ENCODE peak calls at places on chromosomes 16 and 17, in six cellular contexts. One of them, this sample, is unnamed.

GRCh38 chr17:81429813-81430510 is 34.7 kb downstream of the BAHCC1 start:
- DNase-seq in Calu3: no peak
- DNase-seq in activated T-helper 9 cell treated with anti-CD3 and anti-CD28 coated beads, Interleukin-2, amount 50 U/mL, for 16 hours: no peak
- DNase-seq in amygdala: no peak
- DNase-seq in posterior cingulate gyrus: peak; percentile 59
- DNase-seq in heart right ventricle: peak; percentile 60
- DNase-seq in this sample: no peak

GRCh38 chr17:48236681-48237134 is 129.1 kb downstream of the SNX11 start:
- DNase-seq in Calu3: peak; percentile 37
- DNase-seq in activated T-helper 9 cell treated with anti-CD3 and anti-CD28 coated beads, Interleukin-2, amount 50 U/mL, for 16 hours: no peak
- DNase-seq in amygdala: no peak
- DNase-seq in posterior cingulate gyrus: no peak
- DNase-seq in heart right ventricle: no peak
- DNase-seq in this sample: no peak

GRCh38 chr17:62755139-62755851 is 52.8 kb downstream of the MARCHF10 start:
- DNase-seq in Calu3: peak; percentile 8
- DNase-seq in activated T-helper 9 cell treated with anti-CD3 and anti-CD28 coated beads, Interleukin-2, amount 50 U/mL, for 16 hours: no peak
- DNase-seq in amygdala: no peak
- DNase-seq in posterior cingulate gyrus: no peak
- DNase-seq in heart right ventricle: peak; percentile 14
- DNase-seq in this sample: no peak

GRCh38 chr16:16014329-16015224 is 65.2 kb downstream of the ABCC1 start:
- DNase-seq in Calu3: no peak
- DNase-seq in activated T-helper 9 cell treated with anti-CD3 and anti-CD28 coated beads, Interleukin-2, amount 50 U/mL, for 16 hours: no peak
- DNase-seq in amygdala: no peak
- DNase-seq in posterior cingulate gyrus: no peak
- DNase-seq in heart right ventricle: peak; percentile 71
- DNase-seq in this sample: no peak

GRCh38 chr17:19874256-19874655 is 6.5 kb upstream of the ULK2 start:
- DNase-seq in Calu3: no peak
- DNase-seq in activated T-helper 9 cell treated with anti-CD3 and anti-CD28 coated beads, Interleukin-2, amount 50 U/mL, for 16 hours: no peak
- DNase-seq in amygdala: no peak
- DNase-seq in posterior cingulate gyrus: no peak
- DNase-seq in heart right ventricle: no peak
- DNase-seq in this sample: no peak

GRCh38 chr17:56570199-56570598 is 23.3 kb upstream of the NOG start:
- DNase-seq in Calu3: no peak
- DNase-seq in activated T-helper 9 cell treated with anti-CD3 and anti-CD28 coated beads, Interleukin-2, amount 50 U/mL, for 16 hours: no peak
- DNase-seq in amygdala: no peak
- DNase-seq in posterior cingulate gyrus: no peak
- DNase-seq in heart right ventricle: no peak
- DNase-seq in this sample: no peak

GRCh38 chr16:3101018-3101840 is 2.1 kb upstream of the ZSCAN10 start:
- DNase-seq in Calu3: peak; percentile 38
- DNase-seq in activated T-helper 9 cell treated with anti-CD3 and anti-CD28 coated beads, Interleukin-2, amount 50 U/mL, for 16 hours: no peak
- DNase-seq in amygdala: no peak
- DNase-seq in posterior cingulate gyrus: no peak
- DNase-seq in heart right ventricle: no peak
- DNase-seq in this sample: peak; percentile 67

GRCh38 chr16:29873319-29873718 is 10.3 kb upstream of the CDIPT start:
- DNase-seq in Calu3: no peak
- DNase-seq in activated T-helper 9 cell treated with anti-CD3 and anti-CD28 coated beads, Interleukin-2, amount 50 U/mL, for 16 hours: no peak
- DNase-seq in amygdala: no peak
- DNase-seq in posterior cingulate gyrus: no peak
- DNase-seq in heart right ventricle: no peak
- DNase-seq in this sample: no peak

GRCh38 chr17:44995602-44996001 is 27.5 kb upstream of the C1QL1 start:
- DNase-seq in Calu3: no peak
- DNase-seq in activated T-helper 9 cell treated with anti-CD3 and anti-CD28 coated beads, Interleukin-2, amount 50 U/mL, for 16 hours: no peak
- DNase-seq in amygdala: no peak
- DNase-seq in posterior cingulate gyrus: no peak
- DNase-seq in heart right ventricle: peak; percentile 45
- DNase-seq in this sample: no peak

GRCh38 chr17:57921342-57921741 is 33.9 kb downstream of the CUEDC1 start:
- DNase-seq in Calu3: no peak
- DNase-seq in activated T-helper 9 cell treated with anti-CD3 and anti-CD28 coated beads, Interleukin-2, amount 50 U/mL, for 16 hours: no peak
- DNase-seq in amygdala: no peak
- DNase-seq in posterior cingulate gyrus: no peak
- DNase-seq in heart right ventricle: no peak
- DNase-seq in this sample: no peak

GRCh38 chr16:66600484-66600883 is 4.0 kb upstream of the CMTM3 start:
- DNase-seq in Calu3: no peak
- DNase-seq in activated T-helper 9 cell treated with anti-CD3 and anti-CD28 coated beads, Interleukin-2, amount 50 U/mL, for 16 hours: no peak
- DNase-seq in amygdala: no peak
- DNase-seq in posterior cingulate gyrus: no peak
- DNase-seq in heart right ventricle: no peak
- DNase-seq in this sample: no peak

GRCh38 chr17:7732981-7733557 is 15.5 kb downstream of the DNAH2 start:
- DNase-seq in Calu3: no peak
- DNase-seq in activated T-helper 9 cell treated with anti-CD3 and anti-CD28 coated beads, Interleukin-2, amount 50 U/mL, for 16 hours: no peak
- DNase-seq in amygdala: no peak
- DNase-seq in posterior cingulate gyrus: no peak
- DNase-seq in heart right ventricle: no peak
- DNase-seq in this sample: no peak

GRCh38 chr17:55717898-55718735 is 4.5 kb downstream of the TMEM100 start:
- DNase-seq in Calu3: peak; percentile 76
- DNase-seq in activated T-helper 9 cell treated with anti-CD3 and anti-CD28 coated beads, Interleukin-2, amount 50 U/mL, for 16 hours: peak; percentile 39
- DNase-seq in amygdala: no peak
- DNase-seq in posterior cingulate gyrus: peak; percentile 72
- DNase-seq in heart right ventricle: peak; percentile 51
- DNase-seq in this sample: peak; percentile 18

GRCh38 chr17:2222301-2222700 is 81.3 kb downstream of the SMG6 start:
- DNase-seq in Calu3: no peak
- DNase-seq in activated T-helper 9 cell treated with anti-CD3 and anti-CD28 coated beads, Interleukin-2, amount 50 U/mL, for 16 hours: no peak
- DNase-seq in amygdala: no peak
- DNase-seq in posterior cingulate gyrus: no peak
- DNase-seq in heart right ventricle: no peak
- DNase-seq in this sample: no peak

GRCh38 chr17:59001158-59001814 is 105.4 kb downstream of the TRIM37 start:
- DNase-seq in Calu3: peak; percentile 28
- DNase-seq in activated T-helper 9 cell treated with anti-CD3 and anti-CD28 coated beads, Interleukin-2, amount 50 U/mL, for 16 hours: peak; percentile 57
- DNase-seq in amygdala: no peak
- DNase-seq in posterior cingulate gyrus: peak; percentile 10
- DNase-seq in heart right ventricle: no peak
- DNase-seq in this sample: peak; percentile 52

GRCh38 chr16:1071561-1072225 is 854 bp upstream of the SSTR5 start:
- DNase-seq in Calu3: no peak
- DNase-seq in activated T-helper 9 cell treated with anti-CD3 and anti-CD28 coated beads, Interleukin-2, amount 50 U/mL, for 16 hours: no peak
- DNase-seq in amygdala: no peak
- DNase-seq in posterior cingulate gyrus: no peak
- DNase-seq in heart right ventricle: no peak
- DNase-seq in this sample: no peak

GRCh38 chr17:71111460-71111859 is 942.1 kb downstream of the KCNJ2 start:
- DNase-seq in Calu3: no peak
- DNase-seq in activated T-helper 9 cell treated with anti-CD3 and anti-CD28 coated beads, Interleukin-2, amount 50 U/mL, for 16 hours: no peak
- DNase-seq in amygdala: no peak
- DNase-seq in posterior cingulate gyrus: no peak
- DNase-seq in heart right ventricle: no peak
- DNase-seq in this sample: no peak

GRCh38 chr17:19900809-19901208 is 33.1 kb upstream of the ULK2 start:
- DNase-seq in Calu3: no peak
- DNase-seq in activated T-helper 9 cell treated with anti-CD3 and anti-CD28 coated beads, Interleukin-2, amount 50 U/mL, for 16 hours: no peak
- DNase-seq in amygdala: no peak
- DNase-seq in posterior cingulate gyrus: no peak
- DNase-seq in heart right ventricle: no peak
- DNase-seq in this sample: no peak

GRCh38 chr16:72458035-72458434 is 286.1 kb upstream of the PMFBP1 start:
- DNase-seq in Calu3: no peak
- DNase-seq in activated T-helper 9 cell treated with anti-CD3 and anti-CD28 coated beads, Interleukin-2, amount 50 U/mL, for 16 hours: no peak
- DNase-seq in amygdala: no peak
- DNase-seq in posterior cingulate gyrus: no peak
- DNase-seq in heart right ventricle: no peak
- DNase-seq in this sample: no peak

GRCh38 chr17:8629371-8630226 is 926 bp downstream of the MYH10 start:
- DNase-seq in Calu3: peak; percentile 12
- DNase-seq in activated T-helper 9 cell treated with anti-CD3 and anti-CD28 coated beads, Interleukin-2, amount 50 U/mL, for 16 hours: peak; percentile 5
- DNase-seq in amygdala: no peak
- DNase-seq in posterior cingulate gyrus: peak; percentile 29
- DNase-seq in heart right ventricle: peak; percentile 41
- DNase-seq in this sample: no peak

GRCh38 chr16:68147438-68147837 is 62.3 kb downstream of the NFATC3 start:
- DNase-seq in Calu3: no peak
- DNase-seq in activated T-helper 9 cell treated with anti-CD3 and anti-CD28 coated beads, Interleukin-2, amount 50 U/mL, for 16 hours: no peak
- DNase-seq in amygdala: no peak
- DNase-seq in posterior cingulate gyrus: no peak
- DNase-seq in heart right ventricle: no peak
- DNase-seq in this sample: no peak

GRCh38 chr16:84308120-84308519 is 13.4 kb downstream of the WFDC1 start:
- DNase-seq in Calu3: peak; percentile 78
- DNase-seq in activated T-helper 9 cell treated with anti-CD3 and anti-CD28 coated beads, Interleukin-2, amount 50 U/mL, for 16 hours: no peak
- DNase-seq in amygdala: no peak
- DNase-seq in posterior cingulate gyrus: peak; percentile 34
- DNase-seq in heart right ventricle: peak; percentile 57
- DNase-seq in this sample: no peak

GRCh38 chr17:82949361-82949760 is 109.5 kb upstream of the ZNF750 start:
- DNase-seq in Calu3: no peak
- DNase-seq in activated T-helper 9 cell treated with anti-CD3 and anti-CD28 coated beads, Interleukin-2, amount 50 U/mL, for 16 hours: no peak
- DNase-seq in amygdala: no peak
- DNase-seq in posterior cingulate gyrus: no peak
- DNase-seq in heart right ventricle: no peak
- DNase-seq in this sample: no peak

GRCh38 chr16:89045181-89045815 is 48.4 kb upstream of the ACSF3 start:
- DNase-seq in Calu3: no peak
- DNase-seq in activated T-helper 9 cell treated with anti-CD3 and anti-CD28 coated beads, Interleukin-2, amount 50 U/mL, for 16 hours: no peak
- DNase-seq in amygdala: no peak
- DNase-seq in posterior cingulate gyrus: peak; percentile 3
- DNase-seq in heart right ventricle: no peak
- DNase-seq in this sample: no peak

GRCh38 chr17:45747907-45748306 is 36.2 kb upstream of the CRHR1 start:
- DNase-seq in Calu3: no peak
- DNase-seq in activated T-helper 9 cell treated with anti-CD3 and anti-CD28 coated beads, Interleukin-2, amount 50 U/mL, for 16 hours: no peak
- DNase-seq in amygdala: no peak
- DNase-seq in posterior cingulate gyrus: peak; percentile 38
- DNase-seq in heart right ventricle: no peak
- DNase-seq in this sample: no peak

GRCh38 chr17:73320601-73321264 is 8.9 kb upstream of the CDC42EP4 start:
- DNase-seq in Calu3: no peak
- DNase-seq in activated T-helper 9 cell treated with anti-CD3 and anti-CD28 coated beads, Interleukin-2, amount 50 U/mL, for 16 hours: no peak
- DNase-seq in amygdala: no peak
- DNase-seq in posterior cingulate gyrus: no peak
- DNase-seq in heart right ventricle: no peak
- DNase-seq in this sample: no peak

GRCh38 chr16:68564367-68564985 is 25.4 kb downstream of the ZFP90 start:
- DNase-seq in Calu3: no peak
- DNase-seq in activated T-helper 9 cell treated with anti-CD3 and anti-CD28 coated beads, Interleukin-2, amount 50 U/mL, for 16 hours: no peak
- DNase-seq in amygdala: no peak
- DNase-seq in posterior cingulate gyrus: no peak
- DNase-seq in heart right ventricle: no peak
- DNase-seq in this sample: no peak

GRCh38 chr17:48626470-48627241 is 498 bp upstream of the HOXB9 start:
- DNase-seq in Calu3: peak; percentile 87
- DNase-seq in activated T-helper 9 cell treated with anti-CD3 and anti-CD28 coated beads, Interleukin-2, amount 50 U/mL, for 16 hours: peak; percentile 48
- DNase-seq in amygdala: no peak
- DNase-seq in posterior cingulate gyrus: no peak
- DNase-seq in heart right ventricle: no peak
- DNase-seq in this sample: peak; percentile 69

GRCh38 chr16:67673712-67674580 is 7.3 kb downstream of the C16orf86 start:
- DNase-seq in Calu3: peak; percentile 42
- DNase-seq in activated T-helper 9 cell treated with anti-CD3 and anti-CD28 coated beads, Interleukin-2, amount 50 U/mL, for 16 hours: no peak
- DNase-seq in amygdala: no peak
- DNase-seq in posterior cingulate gyrus: no peak
- DNase-seq in heart right ventricle: peak; percentile 76
- DNase-seq in this sample: no peak

GRCh38 chr16:26717826-26718225 is 348.9 kb upstream of the C16orf82 start:
- DNase-seq in Calu3: no peak
- DNase-seq in activated T-helper 9 cell treated with anti-CD3 and anti-CD28 coated beads, Interleukin-2, amount 50 U/mL, for 16 hours: no peak
- DNase-seq in amygdala: no peak
- DNase-seq in posterior cingulate gyrus: no peak
- DNase-seq in heart right ventricle: no peak
- DNase-seq in this sample: no peak

GRCh38 chr16:35746281-35746962 is 2287.0 kb downstream of the TP53TG3F start:
- DNase-seq in Calu3: no peak
- DNase-seq in activated T-helper 9 cell treated with anti-CD3 and anti-CD28 coated beads, Interleukin-2, amount 50 U/mL, for 16 hours: no peak
- DNase-seq in amygdala: no peak
- DNase-seq in posterior cingulate gyrus: no peak
- DNase-seq in heart right ventricle: no peak
- DNase-seq in this sample: no peak

GRCh38 chr16:27769561-27770222 is 219.7 kb downstream of the KATNIP start:
- DNase-seq in Calu3: no peak
- DNase-seq in activated T-helper 9 cell treated with anti-CD3 and anti-CD28 coated beads, Interleukin-2, amount 50 U/mL, for 16 hours: no peak
- DNase-seq in amygdala: no peak
- DNase-seq in posterior cingulate gyrus: no peak
- DNase-seq in heart right ventricle: no peak
- DNase-seq in this sample: no peak

GRCh38 chr17:7313028-7313889 is 1.9 kb downstream of the GPS2 start:
- DNase-seq in Calu3: peak; percentile 14
- DNase-seq in activated T-helper 9 cell treated with anti-CD3 and anti-CD28 coated beads, Interleukin-2, amount 50 U/mL, for 16 hours: no peak
- DNase-seq in amygdala: no peak
- DNase-seq in posterior cingulate gyrus: no peak
- DNase-seq in heart right ventricle: no peak
- DNase-seq in this sample: no peak

GRCh38 chr17:78058001-78058400 is 70.6 kb downstream of the TMC6 start:
- DNase-seq in Calu3: no peak
- DNase-seq in activated T-helper 9 cell treated with anti-CD3 and anti-CD28 coated beads, Interleukin-2, amount 50 U/mL, for 16 hours: no peak
- DNase-seq in amygdala: no peak
- DNase-seq in posterior cingulate gyrus: no peak
- DNase-seq in heart right ventricle: no peak
- DNase-seq in this sample: no peak

GRCh38 chr17:55172612-55173011 is 92.1 kb upstream of the HLF start:
- DNase-seq in Calu3: no peak
- DNase-seq in activated T-helper 9 cell treated with anti-CD3 and anti-CD28 coated beads, Interleukin-2, amount 50 U/mL, for 16 hours: no peak
- DNase-seq in amygdala: no peak
- DNase-seq in posterior cingulate gyrus: no peak
- DNase-seq in heart right ventricle: no peak
- DNase-seq in this sample: no peak

GRCh38 chr16:19840524-19841110 is 44.0 kb downstream of the GPRC5B start:
- DNase-seq in Calu3: no peak
- DNase-seq in activated T-helper 9 cell treated with anti-CD3 and anti-CD28 coated beads, Interleukin-2, amount 50 U/mL, for 16 hours: no peak
- DNase-seq in amygdala: no peak
- DNase-seq in posterior cingulate gyrus: no peak
- DNase-seq in heart right ventricle: no peak
- DNase-seq in this sample: no peak

GRCh38 chr16:49810769-49811315 is 45.1 kb downstream of the ZNF423 start:
- DNase-seq in Calu3: no peak
- DNase-seq in activated T-helper 9 cell treated with anti-CD3 and anti-CD28 coated beads, Interleukin-2, amount 50 U/mL, for 16 hours: no peak
- DNase-seq in amygdala: no peak
- DNase-seq in posterior cingulate gyrus: no peak
- DNase-seq in heart right ventricle: no peak
- DNase-seq in this sample: no peak

GRCh38 chr16:57316390-57317017 is 32.0 kb upstream of the PLLP start:
- DNase-seq in Calu3: no peak
- DNase-seq in activated T-helper 9 cell treated with anti-CD3 and anti-CD28 coated beads, Interleukin-2, amount 50 U/mL, for 16 hours: no peak
- DNase-seq in amygdala: no peak
- DNase-seq in posterior cingulate gyrus: no peak
- DNase-seq in heart right ventricle: no peak
- DNase-seq in this sample: no peak

This sample was measured in immature natural killer cell.